ENCODE peak calls at places on chromosomes 11 and 22, in four cellular contexts. B is neural crest cell, E is lower lobe of right lung, H is tibial nerve. O is an unnamed sample.

GRCh38 chr11:19168090-19168489 is 33.7 kb downstream of the CSRP3 start:
- DNase-seq in B (no peak), H (no peak), E (no peak), O (no peak)

GRCh38 chr11:119666463-119667131 is 62.4 kb downstream of the NECTIN1 start:
- DNase-seq in E (peak), H (peak), B (peak), O (peak)

GRCh38 chr22:24727218-24727851 is 47.2 kb downstream of the PIWIL3 start:
- DNase-seq in H (peak), B (no peak), E (no peak), O (no peak)

GRCh38 chr22:17358394-17358793 is 10.9 kb upstream of the CECR2 start:
- DNase-seq in E (no peak), H (peak), B (no peak), O (no peak)

GRCh38 chr22:39675907-39676306 is 105.4 kb downstream of the CACNA1I start:
- DNase-seq in E (no peak), B (no peak), H (no peak), O (no peak)

GRCh38 chr22:20247010-20247505 is 21.1 kb downstream of the RTN4R start:
- DNase-seq in E (no peak), H (no peak), B (no peak), O (no peak)

GRCh38 chr11:79963886-79964660 is 523.2 kb upstream of the TENM4 start:
- DNase-seq in B (no peak), E (no peak), H (no peak), O (no peak)

GRCh38 chr11:69008774-69009440 is 4.1 kb downstream of the MRGPRF start:
- DNase-seq in E (peak), B (no peak), H (peak), O (no peak)

GRCh38 chr11:66289548-66290331 is 797 bp upstream of the YIF1A start:
- DNase-seq in B (peak), H (peak), E (peak), O (peak)

GRCh38 chr22:20520093-20520511 is 12.7 kb downstream of the MED15 start:
- DNase-seq in H (no peak), E (peak), B (no peak), O (no peak)

GRCh38 chr11:66080055-66080817 is 10.2 kb downstream of the PACS1 start:
- DNase-seq in E (no peak), B (no peak), H (peak), O (no peak)

GRCh38 chr22:49892226-49892899 is 25.9 kb downstream of the ALG12 start:
- DNase-seq in E (no peak), B (no peak), H (no peak), O (no peak)

GRCh38 chr11:80593981-80594380 is 1153.2 kb upstream of the TENM4 start:
- DNase-seq in E (no peak), H (no peak), B (no peak), O (no peak)

GRCh38 chr11:83566948-83567347 is 280.8 kb upstream of the CCDC90B start:
- DNase-seq in H (no peak), E (no peak), B (no peak), O (no peak)

GRCh38 chr11:842370-843002 is at the start of the genes POLR2L and TSPAN4:
- DNase-seq in H (peak), B (peak), E (peak), O (peak)

GRCh38 chr11:47768090-47768620 is 1.0 kb upstream of the FNBP4 start:
- DNase-seq in B (peak), H (peak), E (peak), O (no peak)

GRCh38 chr11:114250993-114251796 is 45.0 kb upstream of the NNMT start:
- DNase-seq in B (no peak), H (peak), E (no peak), O (no peak)

GRCh38 chr11:118930152-118930712 is 4.5 kb upstream of the BCL9L start:
- DNase-seq in E (peak), H (peak), B (peak), O (peak)

DNA sequence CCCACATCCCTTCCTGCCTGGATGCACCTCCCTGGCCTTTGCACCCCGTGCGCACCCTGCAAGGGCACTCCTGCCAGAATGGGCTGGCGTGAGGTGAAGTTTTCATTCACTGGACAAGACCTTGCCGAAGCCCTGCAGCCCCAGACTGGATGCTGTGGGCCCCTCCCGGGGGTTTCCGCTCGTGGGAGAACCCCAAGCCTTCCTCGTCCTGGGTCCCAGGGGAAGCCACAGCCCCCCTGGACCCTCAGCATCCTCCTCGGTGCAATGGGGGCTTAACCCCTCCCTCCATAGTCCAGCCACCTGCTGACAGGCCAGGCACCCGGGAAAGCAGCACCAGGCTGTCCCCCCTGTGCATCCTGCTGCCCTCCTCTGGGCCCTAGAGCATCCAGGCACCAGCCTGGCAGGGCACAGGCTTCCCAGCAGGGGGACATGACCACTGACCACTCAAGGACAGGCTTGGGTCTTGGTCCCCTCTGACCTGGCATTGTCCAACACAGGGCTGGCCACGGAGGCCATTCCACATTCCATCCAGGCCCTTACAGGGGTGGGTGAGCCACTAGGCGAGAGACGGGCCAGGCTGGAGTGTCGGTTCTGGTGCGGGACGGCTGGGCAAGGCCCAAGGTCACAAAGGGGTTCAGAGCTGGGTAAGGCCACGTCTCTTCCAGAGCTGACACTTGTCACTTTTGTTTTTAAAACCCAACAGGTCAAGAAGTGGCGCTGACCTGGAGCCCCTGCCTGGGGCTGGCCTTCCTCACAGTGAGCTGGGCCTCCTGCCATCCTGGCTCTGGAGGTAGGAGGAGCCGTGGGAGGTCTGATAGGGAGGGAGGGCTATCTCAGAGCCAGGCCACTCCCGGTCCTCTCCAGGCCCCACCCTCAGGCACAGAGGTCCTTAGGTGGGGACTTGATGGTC is 41.5 kb upstream of the PPARA start:
- DNase-seq in B (no peak), H (no peak), E (no peak), O (no peak)
- TF ChIP-seq CTCF in B (no peak), H (peak), E (no peak), O (no peak)

GRCh38 chr11:108966978-108967377 is 302.1 kb downstream of the DDX10 start:
- DNase-seq in H (no peak), E (no peak), B (no peak), O (no peak)

GRCh38 chr11:108967571-108967970 is 302.7 kb downstream of the DDX10 start:
- DNase-seq in B (no peak), E (no peak), H (no peak), O (no peak)

GRCh38 chr11:108973402-108974119 is 308.7 kb downstream of the DDX10 start:
- DNase-seq in H (no peak), E (no peak), B (no peak), O (no peak)

GRCh38 chr11:108966206-108966605 is 301.3 kb downstream of the DDX10 start:
- DNase-seq in H (no peak), B (no peak), E (no peak), O (no peak)

DNA sequence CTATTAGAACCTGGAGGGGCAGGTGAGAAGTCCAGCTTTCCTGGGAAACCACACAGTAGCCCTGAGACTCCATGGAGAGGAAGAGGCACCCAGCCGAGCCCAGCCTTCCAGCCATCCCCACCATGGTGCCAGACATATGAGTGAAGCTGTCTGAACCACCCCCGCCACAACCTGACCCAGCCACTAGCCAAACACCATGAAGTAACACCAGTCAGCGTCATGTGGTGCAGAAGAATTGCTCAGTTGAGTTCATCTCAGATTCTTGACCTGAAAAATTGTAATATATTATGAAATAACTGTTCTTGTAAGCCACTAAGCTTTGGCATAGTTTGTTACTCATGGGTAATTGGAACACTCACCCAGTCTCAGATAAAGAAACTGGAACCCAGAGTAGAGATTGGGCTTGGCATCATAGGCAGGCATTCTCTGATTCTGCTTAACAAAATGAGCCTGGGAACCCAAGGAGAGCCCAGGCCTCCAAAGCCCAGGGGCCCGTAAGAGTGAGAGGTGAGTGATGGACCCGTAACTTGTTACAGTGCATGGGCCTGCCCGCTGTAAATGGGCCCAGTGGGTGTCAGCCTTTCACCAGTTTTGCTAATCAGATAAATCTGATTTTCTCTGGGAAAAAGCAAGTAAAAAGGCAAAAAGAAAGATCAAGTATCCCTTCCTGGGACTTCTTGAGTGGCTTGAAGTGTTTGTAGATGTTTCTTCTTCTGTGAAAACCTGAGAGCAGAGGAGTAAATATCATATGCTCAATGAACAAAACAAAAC is 305.5 kb downstream of the DDX10 start:
- DNase-seq in E (no peak), H (no peak), B (no peak), O (no peak)
- TF ChIP-seq CTCF in E (no peak), H (no peak), B (no peak), O (no peak)

GRCh38 chr11:33982661-33983060 is 68.9 kb upstream of the CAPRIN1 start:
- DNase-seq in H (no peak), B (no peak), E (no peak), O (no peak)
- TF ChIP-seq CTCF in H (no peak), B (no peak), E (no peak), O (no peak)

DNA sequence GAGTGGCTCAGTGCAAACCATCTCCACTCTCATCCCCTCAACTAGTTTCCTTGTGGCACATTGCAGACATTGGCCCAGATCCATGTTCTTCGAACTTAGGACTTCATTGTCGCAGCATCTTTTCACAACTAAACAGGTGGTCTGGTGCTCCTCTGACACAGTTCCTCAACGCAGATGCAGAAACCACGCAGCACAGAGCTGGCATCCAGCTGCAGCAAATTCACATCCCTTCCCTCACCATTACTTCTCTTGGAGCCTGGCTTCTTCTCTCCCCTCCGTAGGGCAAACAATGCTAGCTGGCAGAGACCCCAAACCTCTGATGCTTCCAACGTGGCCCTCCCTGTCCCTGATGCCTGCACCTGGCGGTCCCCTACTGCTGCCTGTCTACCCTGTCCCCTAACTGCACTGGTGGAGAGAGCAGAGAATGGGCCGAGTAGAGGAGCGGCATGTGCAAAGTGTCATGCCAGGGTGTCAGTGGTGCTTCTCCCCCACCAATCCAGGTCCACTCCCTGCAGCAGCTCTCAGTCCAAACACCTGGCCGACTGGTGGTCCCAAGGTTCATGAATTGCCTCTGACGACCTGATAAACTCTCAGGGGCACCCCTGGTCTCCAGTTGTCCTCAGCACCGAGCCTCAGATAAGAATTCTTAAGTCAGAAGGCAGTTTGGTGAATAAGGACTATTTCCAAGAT is 18.1 kb downstream of the TMPRSS13 start:
- DNase-seq in H (no peak), E (no peak), B (no peak), O (no peak)
- TF ChIP-seq CTCF in H (no peak), E (no peak), B (no peak), O (no peak)

O was measured in progenitor cell of endocrine pancreas.